ENCODE peak calls at places on chromosomes 16 and 17, in five cellular contexts. One of them, this sample, is unnamed.

GRCh38 chr17:75908201-75908600 is 3.5 kb upstream of the MRPL38 start:
- DNase-seq in AG10803: peak; percentile 59
- DNase-seq in tibial nerve: no peak
- DNase-seq in esophagus squamous epithelium: no peak
- DNase-seq in lower lobe of right lung: peak; percentile 84
- DNase-seq in this sample: no peak

GRCh38 chr16:86809458-86809955 is 231.2 kb downstream of the FOXL1 start:
- DNase-seq in AG10803: peak; percentile 72
- DNase-seq in tibial nerve: no peak
- DNase-seq in esophagus squamous epithelium: no peak
- DNase-seq in lower lobe of right lung: no peak
- DNase-seq in this sample: no peak

GRCh38 chr16:84730406-84731106 is 30.8 kb downstream of the USP10 start:
- DNase-seq in AG10803: peak; percentile 91
- DNase-seq in tibial nerve: peak; percentile 68
- DNase-seq in esophagus squamous epithelium: no peak
- DNase-seq in lower lobe of right lung: peak; percentile 70
- DNase-seq in this sample: no peak

GRCh38 chr16:51937771-51938170 is 609.2 kb downstream of the TOX3 start:
- DNase-seq in AG10803: no peak
- DNase-seq in tibial nerve: no peak
- DNase-seq in esophagus squamous epithelium: no peak
- DNase-seq in lower lobe of right lung: no peak
- DNase-seq in this sample: no peak

GRCh38 chr16:70745536-70746025 is 55.4 kb downstream of the VAC14 start:
- DNase-seq in AG10803: no peak
- DNase-seq in tibial nerve: no peak
- DNase-seq in esophagus squamous epithelium: no peak
- DNase-seq in lower lobe of right lung: no peak
- DNase-seq in this sample: no peak

GRCh38 chr17:77746901-77747620 is 211.4 kb upstream of the TNRC6C start:
- DNase-seq in AG10803: no peak
- DNase-seq in tibial nerve: no peak
- DNase-seq in esophagus squamous epithelium: no peak
- DNase-seq in lower lobe of right lung: no peak
- DNase-seq in this sample: no peak

GRCh38 chr16:1438229-1439057 is 5.9 kb downstream of the CCDC154 start:
- DNase-seq in AG10803: no peak
- DNase-seq in tibial nerve: no peak
- DNase-seq in esophagus squamous epithelium: no peak
- DNase-seq in lower lobe of right lung: no peak
- DNase-seq in this sample: no peak

GRCh38 chr16:79563919-79564318 is 36.6 kb downstream of the MAF start:
- DNase-seq in AG10803: no peak
- DNase-seq in tibial nerve: no peak
- DNase-seq in esophagus squamous epithelium: no peak
- DNase-seq in lower lobe of right lung: no peak
- DNase-seq in this sample: no peak

GRCh38 chr17:37447641-37448040 is 41.0 kb downstream of the TADA2A start:
- DNase-seq in AG10803: peak; percentile 34
- DNase-seq in tibial nerve: no peak
- DNase-seq in esophagus squamous epithelium: no peak
- DNase-seq in lower lobe of right lung: no peak
- DNase-seq in this sample: no peak

GRCh38 chr16:48366165-48367093 is 18.8 kb downstream of the SIAH1 start:
- DNase-seq in AG10803: peak; percentile 94
- DNase-seq in tibial nerve: peak; percentile 33
- DNase-seq in esophagus squamous epithelium: no peak
- DNase-seq in lower lobe of right lung: no peak
- DNase-seq in this sample: no peak

GRCh38 chr17:67974598-67975066 is 21.6 kb downstream of the C17orf58 start:
- DNase-seq in AG10803: no peak
- DNase-seq in tibial nerve: no peak
- DNase-seq in esophagus squamous epithelium: no peak
- DNase-seq in lower lobe of right lung: no peak
- DNase-seq in this sample: no peak

GRCh38 chr17:28928061-28928460 is 23.3 kb downstream of the PHF12 start:
- DNase-seq in AG10803: no peak
- DNase-seq in tibial nerve: no peak
- DNase-seq in esophagus squamous epithelium: no peak
- DNase-seq in lower lobe of right lung: no peak
- DNase-seq in this sample: no peak

GRCh38 chr16:23052908-23053580 is 96.2 kb downstream of the USP31 start:
- DNase-seq in AG10803: no peak
- DNase-seq in tibial nerve: no peak
- DNase-seq in esophagus squamous epithelium: no peak
- DNase-seq in lower lobe of right lung: no peak
- DNase-seq in this sample: no peak

GRCh38 chr17:73645050-73645871 is 1.0 kb upstream of the SDK2 start:
- DNase-seq in AG10803: peak; percentile 32
- DNase-seq in tibial nerve: no peak
- DNase-seq in esophagus squamous epithelium: no peak
- DNase-seq in lower lobe of right lung: no peak
- DNase-seq in this sample: no peak

GRCh38 chr16:49473131-49473530 is 99.5 kb downstream of the C16orf78 start:
- DNase-seq in AG10803: no peak
- DNase-seq in tibial nerve: no peak
- DNase-seq in esophagus squamous epithelium: no peak
- DNase-seq in lower lobe of right lung: peak; percentile 17
- DNase-seq in this sample: no peak

GRCh38 chr16:82943371-82943770 is 316.6 kb downstream of the CDH13 start:
- DNase-seq in AG10803: peak; percentile 42
- DNase-seq in tibial nerve: no peak
- DNase-seq in esophagus squamous epithelium: no peak
- DNase-seq in lower lobe of right lung: no peak
- DNase-seq in this sample: no peak

GRCh38 chr16:86508947-86509758 is 1.2 kb upstream of the FOXF1 start:
- DNase-seq in AG10803: peak; percentile 81
- DNase-seq in tibial nerve: no peak
- DNase-seq in esophagus squamous epithelium: no peak
- DNase-seq in lower lobe of right lung: no peak
- DNase-seq in this sample: no peak

GRCh38 chr16:64900517-64900916 is 221.3 kb downstream of the CDH11 start:
- DNase-seq in AG10803: no peak
- DNase-seq in tibial nerve: no peak
- DNase-seq in esophagus squamous epithelium: no peak
- DNase-seq in lower lobe of right lung: no peak
- DNase-seq in this sample: no peak

GRCh38 chr17:53092072-53092471 is 730.7 kb upstream of the KIF2B start:
- DNase-seq in AG10803: no peak
- DNase-seq in tibial nerve: no peak
- DNase-seq in esophagus squamous epithelium: no peak
- DNase-seq in lower lobe of right lung: no peak
- DNase-seq in this sample: no peak

GRCh38 chr17:59756236-59756818 is 48.9 kb downstream of the VMP1 start:
- DNase-seq in AG10803: peak; percentile 97
- DNase-seq in tibial nerve: no peak
- DNase-seq in esophagus squamous epithelium: no peak
- DNase-seq in lower lobe of right lung: no peak
- DNase-seq in this sample: no peak

GRCh38 chr16:82360024-82360783 is 190.2 kb upstream of the MPHOSPH6 start:
- DNase-seq in AG10803: no peak
- DNase-seq in tibial nerve: no peak
- DNase-seq in esophagus squamous epithelium: no peak
- DNase-seq in lower lobe of right lung: no peak
- DNase-seq in this sample: no peak

GRCh38 chr16:89921699-89922476 is 1.3 kb upstream of the TUBB3 start:
- DNase-seq in AG10803: peak; percentile 92
- DNase-seq in tibial nerve: no peak
- DNase-seq in esophagus squamous epithelium: no peak
- DNase-seq in lower lobe of right lung: no peak
- DNase-seq in this sample: peak; percentile 71

GRCh38 chr16:154223-155030 is 2.0 kb downstream of the HBZ start:
- DNase-seq in AG10803: no peak
- DNase-seq in tibial nerve: no peak
- DNase-seq in esophagus squamous epithelium: no peak
- DNase-seq in lower lobe of right lung: no peak
- DNase-seq in this sample: no peak

GRCh38 chr17:78006338-78006737 is 47.8 kb downstream of the TNRC6C start:
- DNase-seq in AG10803: no peak
- DNase-seq in tibial nerve: no peak
- DNase-seq in esophagus squamous epithelium: no peak
- DNase-seq in lower lobe of right lung: no peak
- DNase-seq in this sample: no peak

GRCh38 chr16:69936252-69936651 is 14.9 kb upstream of the CLEC18A start:
- DNase-seq in AG10803: no peak
- DNase-seq in tibial nerve: no peak
- DNase-seq in esophagus squamous epithelium: no peak
- DNase-seq in lower lobe of right lung: no peak
- DNase-seq in this sample: no peak

GRCh38 chr17:15947331-15947730 is 2.4 kb downstream of the ADORA2B start:
- DNase-seq in AG10803: peak; percentile 21
- DNase-seq in tibial nerve: no peak
- DNase-seq in esophagus squamous epithelium: no peak
- DNase-seq in lower lobe of right lung: no peak
- DNase-seq in this sample: no peak

GRCh38 chr17:15944720-15945492 is at the start of gene ADORA2B:
- DNase-seq in AG10803: peak; percentile 55
- DNase-seq in tibial nerve: no peak
- DNase-seq in esophagus squamous epithelium: no peak
- DNase-seq in lower lobe of right lung: peak; percentile 82
- DNase-seq in this sample: no peak

GRCh38 chr17:15945493-15946209 is 721 bp downstream of the ADORA2B start:
- DNase-seq in AG10803: no peak
- DNase-seq in tibial nerve: no peak
- DNase-seq in esophagus squamous epithelium: no peak
- DNase-seq in lower lobe of right lung: peak; percentile 57
- DNase-seq in this sample: no peak

GRCh38 chr17:15947976-15948752 is 3.2 kb downstream of the ADORA2B start:
- DNase-seq in AG10803: no peak
- DNase-seq in tibial nerve: no peak
- DNase-seq in esophagus squamous epithelium: no peak
- DNase-seq in lower lobe of right lung: no peak
- DNase-seq in this sample: no peak

GRCh38 chr17:15946611-15947120 is 1.7 kb downstream of the ADORA2B start:
- DNase-seq in AG10803: no peak
- DNase-seq in tibial nerve: no peak
- DNase-seq in esophagus squamous epithelium: no peak
- DNase-seq in lower lobe of right lung: no peak
- DNase-seq in this sample: no peak
- H3K4me3 ChIP-seq in AG10803: no peak overlapping the region
- H3K4me3 ChIP-seq in tibial nerve: no peak overlapping the region
- H3K4me3 ChIP-seq in esophagus squamous epithelium: peak overlapping the region; percentile 54
- H3K4me3 ChIP-seq in lower lobe of right lung: peak overlapping the region; percentile 65
- H3K4me3 ChIP-seq in this sample: no peak overlapping the region

GRCh38 chr17:16286009-16286946 is 67.0 kb downstream of the CENPV start:
- DNase-seq in AG10803: peak; percentile 93
- DNase-seq in tibial nerve: peak; percentile 73
- DNase-seq in esophagus squamous epithelium: peak; percentile 26
- DNase-seq in lower lobe of right lung: peak; percentile 90
- DNase-seq in this sample: peak; percentile 68
- H3K4me3 ChIP-seq in AG10803: peak overlapping the region; percentile 50
- H3K4me3 ChIP-seq in tibial nerve: peak overlapping the region; percentile 31
- H3K4me3 ChIP-seq in esophagus squamous epithelium: no peak overlapping the region
- H3K4me3 ChIP-seq in lower lobe of right lung: peak overlapping the region; percentile 18
- H3K4me3 ChIP-seq in this sample: peak overlapping the region; percentile 64

GRCh38 chr16:2928796-2929195 is 17.1 kb downstream of the FLYWCH1 start:
- DNase-seq in AG10803: no peak
- DNase-seq in tibial nerve: no peak
- DNase-seq in esophagus squamous epithelium: no peak
- DNase-seq in lower lobe of right lung: no peak
- DNase-seq in this sample: no peak

GRCh38 chr16:2924901-2925820 is 13.4 kb downstream of the FLYWCH1 start:
- DNase-seq in AG10803: no peak
- DNase-seq in tibial nerve: no peak
- DNase-seq in esophagus squamous epithelium: no peak
- DNase-seq in lower lobe of right lung: no peak
- DNase-seq in this sample: no peak

GRCh38 chr16:2925951-2926659 is 14.4 kb downstream of the FLYWCH1 start:
- DNase-seq in AG10803: no peak
- DNase-seq in tibial nerve: no peak
- DNase-seq in esophagus squamous epithelium: no peak
- DNase-seq in lower lobe of right lung: no peak
- DNase-seq in this sample: no peak

GRCh38 chr16:2929693-2930092 is 18.0 kb downstream of the FLYWCH1 start:
- DNase-seq in AG10803: no peak
- DNase-seq in tibial nerve: no peak
- DNase-seq in esophagus squamous epithelium: no peak
- DNase-seq in lower lobe of right lung: no peak
- DNase-seq in this sample: no peak

GRCh38 chr16:2926660-2927646 is 15.2 kb downstream of the FLYWCH1 start:
- DNase-seq in AG10803: peak; percentile 78
- DNase-seq in tibial nerve: peak; percentile 95
- DNase-seq in esophagus squamous epithelium: peak; percentile 36
- DNase-seq in lower lobe of right lung: peak; percentile 94
- DNase-seq in this sample: peak; percentile 79
- H3K4me3 ChIP-seq in AG10803: peak overlapping the region; percentile 46
- H3K4me3 ChIP-seq in tibial nerve: peak overlapping the region; percentile 23
- H3K4me3 ChIP-seq in esophagus squamous epithelium: no peak overlapping the region
- H3K4me3 ChIP-seq in lower lobe of right lung: no peak overlapping the region
- H3K4me3 ChIP-seq in this sample: peak overlapping the region; percentile 56

GRCh38 chr16:3730161-3731125 is 13.1 kb upstream of the TRAP1 start:
- DNase-seq in AG10803: no peak
- DNase-seq in tibial nerve: no peak
- DNase-seq in esophagus squamous epithelium: no peak
- DNase-seq in lower lobe of right lung: no peak
- DNase-seq in this sample: no peak

GRCh38 chr16:3732171-3732570 is 14.8 kb upstream of the TRAP1 start:
- DNase-seq in AG10803: no peak
- DNase-seq in tibial nerve: no peak
- DNase-seq in esophagus squamous epithelium: no peak
- DNase-seq in lower lobe of right lung: no peak
- DNase-seq in this sample: no peak

GRCh38 chr16:3729161-3730112 is 12.1 kb upstream of the TRAP1 start:
- DNase-seq in AG10803: no peak
- DNase-seq in tibial nerve: no peak
- DNase-seq in esophagus squamous epithelium: no peak
- DNase-seq in lower lobe of right lung: no peak
- DNase-seq in this sample: no peak

GRCh38 chr16:3728424-3729160 is 11.3 kb upstream of the TRAP1 start:
- DNase-seq in AG10803: no peak
- DNase-seq in tibial nerve: no peak
- DNase-seq in esophagus squamous epithelium: no peak
- DNase-seq in lower lobe of right lung: no peak
- DNase-seq in this sample: no peak

DNA sequence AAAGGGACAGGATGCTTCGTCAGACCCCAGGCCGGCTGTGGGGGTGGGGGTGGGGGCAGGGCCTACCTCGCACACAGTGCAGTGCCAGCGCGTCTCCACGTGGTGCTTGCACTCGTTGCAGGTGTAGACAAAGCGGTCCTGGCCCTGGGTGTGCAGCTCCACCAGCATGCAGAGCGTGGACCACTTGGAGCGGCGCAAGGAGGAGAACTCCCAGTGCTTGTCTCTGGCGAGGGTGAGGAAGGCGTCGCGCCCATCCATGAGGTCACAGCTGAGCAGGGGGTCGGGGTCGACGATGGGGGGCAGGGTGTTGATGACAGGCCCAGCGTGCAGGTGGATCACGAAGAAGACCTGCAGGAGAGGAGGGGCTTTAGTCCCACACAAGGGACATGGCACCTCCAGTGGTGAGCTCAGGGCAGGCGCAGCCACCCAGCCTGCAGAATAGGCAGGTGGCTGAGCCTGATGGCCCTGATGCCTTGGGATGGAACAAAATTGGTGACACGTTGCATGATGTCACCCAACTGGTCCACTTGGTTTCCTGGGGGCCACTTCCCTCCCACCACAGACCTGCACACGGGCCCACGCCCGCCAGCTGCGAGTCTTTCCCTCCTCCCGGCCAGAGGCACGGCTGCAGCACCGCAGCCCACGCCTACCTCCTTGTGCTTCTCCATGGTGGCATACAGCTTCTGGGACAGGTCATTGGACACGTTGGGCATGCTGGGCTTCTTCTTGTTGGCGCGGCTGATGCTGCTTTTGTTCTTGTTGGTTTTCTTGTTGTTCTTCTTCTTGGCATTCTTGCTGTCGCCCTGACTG is 14.0 kb upstream of the TRAP1 start:
- DNase-seq in AG10803: no peak
- DNase-seq in tibial nerve: no peak
- DNase-seq in esophagus squamous epithelium: no peak
- DNase-seq in lower lobe of right lung: no peak
- DNase-seq in this sample: no peak
- H3K4me3 ChIP-seq in AG10803: no peak overlapping the region
- H3K4me3 ChIP-seq in tibial nerve: no peak overlapping the region
- H3K4me3 ChIP-seq in esophagus squamous epithelium: no peak overlapping the region
- H3K4me3 ChIP-seq in lower lobe of right lung: no peak overlapping the region
- H3K4me3 ChIP-seq in this sample: no peak overlapping the region

This sample was measured in thoracic aorta.